ENCODE peak calls at places on chromosome 11, in eight cellular contexts. L is HFF-Myc, X is fibroblast of pulmonary artery, S is OCI-LY7, T is cardiac muscle cell, H is WERI-Rb-1, Y is ascending aorta, Q is Calu3. A is an unnamed sample.
A peak's percentile ranks its signal among the peaks of the same experiment; 100 is the strongest.

GRCh38 chr11:17383466-17383865 is 5.0 kb downstream of the KCNJ11 start:
- DNase-seq in L (no peak), X (peak; percentile 16), S (no peak), T (no peak), H (no peak), Y (no peak), Q (no peak), A (no peak)

GRCh38 chr11:73001615-73002014 is 140.5 kb downstream of the FCHSD2 start:
- DNase-seq in L (no peak), X (peak; percentile 53), S (no peak), T (peak; percentile 38), H (no peak), Y (no peak), Q (peak; percentile 30), A (no peak)

GRCh38 chr11:19013181-19013857 is 47.2 kb downstream of the MRGPRX2 start:
- DNase-seq in L (no peak), X (no peak), S (no peak), T (no peak), H (peak; percentile 15), Y (no peak), Q (peak; percentile 3), A (no peak)

GRCh38 chr11:55966391-55966790 is 3.4 kb downstream of the OR10AG1 start:
- DNase-seq in L (no peak), X (no peak), S (no peak), T (no peak), H (no peak), Y (no peak), Q (no peak), A (no peak)

GRCh38 chr11:70488171-70488570 is 89.8 kb downstream of the CTTN start:
- DNase-seq in L (no peak), X (no peak), S (no peak), T (no peak), H (no peak), Y (no peak), Q (no peak), A (no peak)

GRCh38 chr11:33543823-33544222 is 156.8 kb downstream of the C11orf91 start:
- DNase-seq in L (no peak), X (no peak), S (no peak), T (no peak), H (no peak), Y (no peak), Q (no peak), A (no peak)

GRCh38 chr11:77175021-77175842 is 47.2 kb downstream of the MYO7A start:
- DNase-seq in L (no peak), X (no peak), S (no peak), T (no peak), H (no peak), Y (peak; percentile 23), Q (no peak), A (no peak)

GRCh38 chr11:13745165-13745564 is 76.7 kb downstream of the FAR1 start:
- DNase-seq in L (no peak), X (peak; percentile 27), S (no peak), T (no peak), H (no peak), Y (no peak), Q (no peak), A (no peak)

GRCh38 chr11:130728185-130729160 is 187.8 kb downstream of the SNX19 start:
- DNase-seq in L (no peak), X (no peak), S (no peak), T (no peak), H (no peak), Y (no peak), Q (no peak), A (no peak)

GRCh38 chr11:134347441-134347840 is 15.7 kb downstream of the GLB1L2 start:
- DNase-seq in L (no peak), X (no peak), S (no peak), T (no peak), H (no peak), Y (no peak), Q (no peak), A (peak; percentile 31)

GRCh38 chr11:76493040-76493439 is 48.2 kb downstream of the EMSY start:
- DNase-seq in L (no peak), X (no peak), S (no peak), T (no peak), H (no peak), Y (no peak), Q (no peak), A (no peak)

GRCh38 chr11:62796281-62796680 is 4.5 kb upstream of the TMEM223 start:
- DNase-seq in L (no peak), X (no peak), S (no peak), T (no peak), H (no peak), Y (no peak), Q (no peak), A (no peak)

GRCh38 chr11:126459691-126460404 is 104.4 kb downstream of the ST3GAL4 start:
- DNase-seq in L (peak; percentile 39), X (peak; percentile 71), S (no peak), T (peak; percentile 81), H (no peak), Y (no peak), Q (no peak), A (no peak)

GRCh38 chr11:33802414-33802950 is 28.2 kb upstream of the FBXO3 start:
- DNase-seq in L (peak; percentile 63), X (peak; percentile 83), S (peak; percentile 7), T (peak; percentile 89), H (peak; percentile 88), Y (no peak), Q (peak; percentile 47), A (no peak)

GRCh38 chr11:68962527-68963250 is 18.1 kb downstream of the MRGPRD start:
- DNase-seq in L (no peak), X (no peak), S (no peak), T (no peak), H (no peak), Y (no peak), Q (no peak), A (no peak)

GRCh38 chr11:112655386-112655785 is 305.8 kb upstream of the NCAM1 start:
- DNase-seq in L (peak; percentile 15), X (peak; percentile 81), S (no peak), T (peak; percentile 81), H (no peak), Y (no peak), Q (no peak), A (no peak)

GRCh38 chr11:36210529-36210928 is 78.7 kb downstream of the COMMD9 start:
- DNase-seq in L (no peak), X (peak; percentile 18), S (no peak), T (no peak), H (no peak), Y (no peak), Q (no peak), A (no peak)

GRCh38 chr11:125275905-125276634 is 111.5 kb downstream of the PKNOX2 start:
- DNase-seq in L (no peak), X (peak; percentile 72), S (no peak), T (peak; percentile 62), H (no peak), Y (no peak), Q (no peak), A (no peak)

GRCh38 chr11:46912526-46913150 is 5.7 kb downstream of the LRP4 start:
- DNase-seq in L (no peak), X (no peak), S (no peak), T (no peak), H (peak; percentile 62), Y (no peak), Q (no peak), A (no peak)
- TF ChIP-seq CTCF in L (no peak), X (no peak), S (no peak), T (no peak), H (no peak), Y (no peak), Q (no peak), A (no peak)

DNA sequence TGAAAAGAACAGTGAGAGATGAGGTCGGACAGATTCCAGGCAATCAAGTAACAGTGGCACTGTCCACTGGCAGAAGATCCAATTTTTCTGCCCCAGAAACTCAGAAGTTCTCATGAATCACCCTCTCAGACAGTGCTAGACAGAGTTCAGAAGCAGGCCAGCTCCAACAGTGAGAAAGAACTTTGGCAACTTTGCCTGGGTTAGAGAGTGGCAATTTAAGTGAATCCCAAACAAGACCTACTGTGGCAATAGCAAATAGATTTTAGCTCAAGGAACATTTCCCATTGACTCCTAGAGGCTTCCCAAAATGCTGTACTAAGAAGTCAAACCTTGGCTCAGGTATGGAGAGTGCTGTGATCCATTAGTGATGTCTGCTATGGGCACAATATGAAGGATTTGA is 12.3 kb downstream of the CD44 start:
- DNase-seq in L (no peak), X (no peak), S (no peak), T (no peak), H (no peak), Y (no peak), Q (no peak), A (no peak)
- TF ChIP-seq CTCF in L (no peak), X (no peak), S (no peak), T (no peak), H (no peak), Y (no peak), Q (no peak), A (no peak)

GRCh38 chr11:31819533-31820437 is 8.7 kb upstream of the PAX6 start:
- DNase-seq in L (no peak), X (no peak), S (no peak), T (no peak), H (no peak), Y (no peak), Q (no peak), A (no peak)
- TF ChIP-seq CTCF in L (no peak), X (no peak), S (no peak), T (no peak), H (no peak), Y (no peak), Q (no peak), A (no peak)

GRCh38 chr11:128776434-128777284 is 82.8 kb downstream of the FLI1 start:
- DNase-seq in L (no peak), X (peak; percentile 42), S (peak; percentile 62), T (peak; percentile 66), H (peak; percentile 76), Y (no peak), Q (peak; percentile 49), A (no peak)
- TF ChIP-seq CTCF in L (peak; percentile 38), X (peak; percentile 44), S (peak; percentile 72), T (peak; percentile 74), H (peak; percentile 70), Y (peak; percentile 56), Q (no peak), A (peak; percentile 79)